ENCODE peak calls at places on chromosomes 4 and X, in seven cellular contexts. S, Y, L, O, Q, T and H are unnamed samples.

GRCh38 chr4:43331226-43332078 is 438.9 kb downstream of the GRXCR1 start:
- DNase-seq in S (no peak), Y (no peak), L (peak), O (no peak), Q (no peak), T (peak), H (no peak)

GRCh38 chr4:60724623-60725022 is 475.5 kb upstream of the ADGRL3 start:
- DNase-seq in S (no peak), Y (no peak), L (peak), O (peak), Q (no peak), T (peak), H (no peak)

GRCh38 chrX:112688242-112688641 is 8.5 kb upstream of the LHFPL1 start:
- DNase-seq in S (no peak), Y (no peak), L (no peak), O (no peak), Q (no peak), T (no peak), H (no peak)

GRCh38 chrX:118497180-118497814 is 1.7 kb downstream of the DOCK11 start:
- DNase-seq in S (peak), Y (no peak), L (no peak), O (no peak), Q (no peak), T (no peak), H (no peak)

GRCh38 chr4:48343035-48343434 is 1.7 kb downstream of the SLAIN2 start:
- DNase-seq in S (no peak), Y (no peak), L (no peak), O (no peak), Q (no peak), T (no peak), H (no peak)

GRCh38 chr4:150974750-150975149 is 40.3 kb downstream of the LRBA start:
- DNase-seq in S (no peak), Y (no peak), L (no peak), O (no peak), Q (no peak), T (no peak), H (no peak)

GRCh38 chr4:24914460-24914859 is 1.6 kb upstream of the CCDC149 start:
- DNase-seq in S (no peak), Y (no peak), L (no peak), O (no peak), Q (no peak), T (no peak), H (no peak)

GRCh38 chr4:4477391-4477790 is 64.5 kb downstream of the STX18 start:
- DNase-seq in S (no peak), Y (no peak), L (no peak), O (no peak), Q (no peak), T (no peak), H (no peak)

GRCh38 chr4:53193111-53193510 is 172.8 kb downstream of the SCFD2 start:
- DNase-seq in S (no peak), Y (no peak), L (no peak), O (no peak), Q (no peak), T (peak), H (no peak)

GRCh38 chr4:52106701-52107100 is 55.6 kb downstream of the SPATA18 start:
- DNase-seq in S (no peak), Y (no peak), L (no peak), O (peak), Q (no peak), T (no peak), H (no peak)

GRCh38 chr4:74037076-74037475 is 1.4 kb downstream of the CXCL3 start:
- DNase-seq in S (no peak), Y (no peak), L (peak), O (peak), Q (no peak), T (no peak), H (no peak)

GRCh38 chrX:31546130-31546529 is 474.3 kb upstream of the FTHL17 start:
- DNase-seq in S (no peak), Y (no peak), L (no peak), O (no peak), Q (no peak), T (peak), H (no peak)

GRCh38 chr4:169791527-169792156 is 33.9 kb upstream of the HPF1 start:
- DNase-seq in S (peak), Y (peak), L (peak), O (peak), Q (no peak), T (peak), H (no peak)

GRCh38 chrX:110226931-110227330 is 91.0 kb downstream of the AMMECR1 start:
- DNase-seq in S (no peak), Y (no peak), L (peak), O (no peak), Q (no peak), T (peak), H (no peak)

GRCh38 chrX:102085706-102086105 is 39.8 kb upstream of the TCEAL2 start:
- DNase-seq in S (no peak), Y (no peak), L (no peak), O (peak), Q (no peak), T (no peak), H (no peak)

GRCh38 chrX:42246814-42247213 is 323.5 kb upstream of the CASK start:
- DNase-seq in S (no peak), Y (no peak), L (peak), O (no peak), Q (no peak), T (no peak), H (no peak)

GRCh38 chr4:71494539-71494938 is 155.7 kb downstream of the SLC4A4 start:
- DNase-seq in S (no peak), Y (no peak), L (peak), O (peak), Q (no peak), T (no peak), H (no peak)

GRCh38 chrX:68826113-68826980 is 2.5 kb upstream of the EFNB1 start:
- DNase-seq in S (no peak), Y (no peak), L (no peak), O (no peak), Q (no peak), T (no peak), H (no peak)

GRCh38 chrX:39813631-39814246 is 284.0 kb downstream of the BCOR start:
- DNase-seq in S (no peak), Y (no peak), L (peak), O (no peak), Q (peak), T (peak), H (no peak)

GRCh38 chrX:108224727-108225455 is 133.3 kb downstream of the ATG4A start:
- DNase-seq in S (no peak), Y (no peak), L (peak), O (peak), Q (no peak), T (peak), H (no peak)

GRCh38 chr4:145552181-145552822 is 66.9 kb upstream of the MMAA start:
- DNase-seq in S (no peak), Y (no peak), L (no peak), O (no peak), Q (no peak), T (no peak), H (no peak)
- H3K27ac ChIP-seq in S (no peak), Y (no peak), L (no peak), O (no peak), Q (no peak), T (no peak), H (no peak)

DNA sequence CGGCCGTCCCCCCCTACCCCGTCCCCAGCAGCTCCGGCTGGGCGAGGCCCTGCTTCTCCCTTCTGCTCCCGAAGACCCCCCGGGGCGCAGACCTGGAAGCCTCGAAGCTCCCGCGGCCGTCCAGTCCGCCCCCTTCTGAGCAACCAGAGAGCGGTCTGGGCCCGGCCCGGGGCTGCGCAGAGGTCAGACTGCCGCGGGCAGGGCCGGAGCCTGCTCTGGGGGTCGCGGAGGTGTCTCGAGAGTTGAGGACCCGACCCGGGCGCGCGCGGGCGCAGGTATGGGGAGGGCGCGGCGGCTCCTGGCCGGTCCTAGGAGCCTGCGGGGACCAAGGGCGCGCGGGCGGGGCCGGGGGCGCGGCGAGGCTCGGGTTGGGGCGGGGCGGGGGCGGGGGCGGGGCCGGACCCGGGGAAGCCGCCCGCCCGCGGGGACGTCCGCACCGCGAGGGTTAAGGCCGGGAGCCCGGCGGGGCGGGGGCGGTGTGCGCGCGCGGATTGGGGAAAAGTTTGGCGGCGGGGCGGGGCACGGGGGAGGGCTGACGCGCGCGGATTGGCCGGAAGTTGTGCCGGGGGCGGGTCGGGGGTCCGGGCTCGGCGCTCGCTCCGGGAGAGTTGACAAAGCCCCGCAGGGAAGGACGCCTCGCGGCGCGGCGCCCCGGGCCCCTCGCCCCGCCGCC is at the start of gene FGFRL1:
- DNase-seq in S (peak), Y (peak), L (peak), O (peak), Q (peak), T (peak), H (peak)
- H3K27ac ChIP-seq in S (peak), Y (no peak), L (peak), O (no peak), Q (no peak), T (no peak), H (peak)

DNA sequence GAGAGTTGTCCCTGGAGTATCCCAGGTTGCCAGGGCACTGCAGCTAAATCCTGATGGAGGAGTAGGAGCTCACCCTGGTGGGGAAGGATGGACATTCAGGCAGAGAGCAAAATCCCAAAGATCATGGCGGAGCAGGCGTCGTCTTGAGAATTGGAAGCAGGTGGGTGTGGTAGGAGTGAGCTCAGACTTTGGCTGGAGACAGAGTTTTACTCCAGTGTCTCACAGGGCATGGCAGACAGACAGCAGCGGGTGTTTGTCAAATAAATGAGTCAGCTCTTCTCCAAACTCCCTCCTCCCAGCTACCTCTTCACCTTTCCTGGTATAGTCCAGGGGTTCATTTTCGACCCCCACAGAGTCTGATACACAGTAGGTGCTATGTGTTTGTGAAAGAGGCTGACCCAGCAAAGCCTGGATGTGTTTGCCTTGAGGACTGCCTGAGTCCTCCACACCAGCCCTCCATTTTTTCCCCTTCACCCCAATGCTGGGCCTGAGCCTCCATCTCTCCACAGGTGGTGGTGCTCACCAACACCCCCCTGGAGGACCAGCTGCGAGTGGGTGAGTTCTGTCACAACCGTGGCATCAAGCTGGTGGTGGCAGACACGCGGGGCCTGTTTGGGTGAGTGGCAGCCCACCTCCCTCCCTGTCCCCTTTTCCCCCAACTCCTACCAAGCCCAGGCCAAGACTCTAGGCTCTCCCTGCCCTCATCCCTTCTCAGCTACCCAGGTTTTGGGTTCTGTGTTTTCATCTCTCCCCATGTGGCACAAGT is 6.9 kb downstream of the UBA1 start:
- DNase-seq in S (no peak), Y (no peak), L (peak), O (no peak), Q (no peak), T (peak), H (no peak)
- H3K27ac ChIP-seq in S (no peak), Y (no peak), L (peak), O (no peak), Q (no peak), T (no peak), H (peak)

GRCh38 chr4:38621831-38622230 is 42.2 kb upstream of the KLF3 start:
- DNase-seq in S (no peak), Y (no peak), L (no peak), O (no peak), Q (no peak), T (no peak), H (no peak)
- H3K27ac ChIP-seq in S (no peak), Y (no peak), L (peak), O (no peak), Q (no peak), T (no peak), H (peak)

GRCh38 chr4:137558951-137559350 is 26.7 kb upstream of the PCDH18 start:
- DNase-seq in S (no peak), Y (no peak), L (peak), O (no peak), Q (no peak), T (peak), H (no peak)
- H3K27ac ChIP-seq in S (no peak), Y (no peak), L (no peak), O (no peak), Q (no peak), T (no peak), H (no peak)